ENCODE peak calls at places on chromosomes 11 and 22, in ten cellular contexts. One of them, this sample, is unnamed.

GRCh38 chr22:19819911-19820879 is 34.5 kb downstream of the GNB1L start:
- DNase-seq in BJ: no peak
- DNase-seq in mucosa of descending colon: no peak
- DNase-seq in sigmoid colon: peak
- DNase-seq in MM.1S: no peak
- DNase-seq in left lung: no peak
- DNase-seq in progenitor cell of endocrine pancreas: peak
- DNase-seq in fibroblast of the aortic adventitia: no peak
- DNase-seq in endothelial cell of umbilical vein: no peak
- DNase-seq in tibial nerve: no peak
- DNase-seq in this sample: no peak

GRCh38 chr11:74474316-74474715 is 7.0 kb upstream of the KCNE3 start:
- DNase-seq in BJ: no peak
- DNase-seq in endothelial cell of umbilical vein: no peak
- DNase-seq in mucosa of descending colon: no peak
- DNase-seq in tibial nerve: no peak
- DNase-seq in fibroblast of the aortic adventitia: no peak
- DNase-seq in MM.1S: no peak
- DNase-seq in left lung: no peak
- DNase-seq in sigmoid colon: no peak
- DNase-seq in progenitor cell of endocrine pancreas: no peak
- DNase-seq in this sample: no peak

GRCh38 chr11:132719684-132720083 is 812.6 kb downstream of the OPCML start:
- DNase-seq in MM.1S: peak
- DNase-seq in left lung: no peak
- DNase-seq in BJ: no peak
- DNase-seq in sigmoid colon: no peak
- DNase-seq in fibroblast of the aortic adventitia: no peak
- DNase-seq in mucosa of descending colon: no peak
- DNase-seq in tibial nerve: no peak
- DNase-seq in endothelial cell of umbilical vein: no peak
- DNase-seq in progenitor cell of endocrine pancreas: no peak
- DNase-seq in this sample: no peak

GRCh38 chr11:29685361-29685760 is 331.5 kb downstream of the KCNA4 start:
- DNase-seq in mucosa of descending colon: no peak
- DNase-seq in tibial nerve: no peak
- DNase-seq in BJ: no peak
- DNase-seq in endothelial cell of umbilical vein: no peak
- DNase-seq in MM.1S: no peak
- DNase-seq in progenitor cell of endocrine pancreas: no peak
- DNase-seq in sigmoid colon: no peak
- DNase-seq in fibroblast of the aortic adventitia: no peak
- DNase-seq in left lung: no peak
- DNase-seq in this sample: no peak

GRCh38 chr11:34072041-34072440 is 20.5 kb downstream of the CAPRIN1 start:
- DNase-seq in mucosa of descending colon: no peak
- DNase-seq in sigmoid colon: no peak
- DNase-seq in fibroblast of the aortic adventitia: no peak
- DNase-seq in left lung: no peak
- DNase-seq in endothelial cell of umbilical vein: no peak
- DNase-seq in MM.1S: no peak
- DNase-seq in progenitor cell of endocrine pancreas: no peak
- DNase-seq in BJ: no peak
- DNase-seq in tibial nerve: no peak
- DNase-seq in this sample: no peak

GRCh38 chr11:108592591-108593213 is 866 bp downstream of the EXPH5 start:
- DNase-seq in MM.1S: peak
- DNase-seq in mucosa of descending colon: peak
- DNase-seq in endothelial cell of umbilical vein: no peak
- DNase-seq in tibial nerve: no peak
- DNase-seq in BJ: no peak
- DNase-seq in left lung: peak
- DNase-seq in fibroblast of the aortic adventitia: no peak
- DNase-seq in sigmoid colon: no peak
- DNase-seq in progenitor cell of endocrine pancreas: peak
- DNase-seq in this sample: peak

GRCh38 chr11:64561984-64562722 is 28.9 kb upstream of the SLC22A12 start:
- DNase-seq in mucosa of descending colon: no peak
- DNase-seq in endothelial cell of umbilical vein: no peak
- DNase-seq in MM.1S: no peak
- DNase-seq in sigmoid colon: no peak
- DNase-seq in tibial nerve: no peak
- DNase-seq in left lung: peak
- DNase-seq in BJ: no peak
- DNase-seq in progenitor cell of endocrine pancreas: no peak
- DNase-seq in fibroblast of the aortic adventitia: no peak
- DNase-seq in this sample: no peak

GRCh38 chr11:130523166-130523565 is 74.7 kb downstream of the ADAMTS15 start:
- DNase-seq in endothelial cell of umbilical vein: no peak
- DNase-seq in left lung: no peak
- DNase-seq in BJ: no peak
- DNase-seq in fibroblast of the aortic adventitia: no peak
- DNase-seq in MM.1S: no peak
- DNase-seq in sigmoid colon: no peak
- DNase-seq in mucosa of descending colon: no peak
- DNase-seq in tibial nerve: no peak
- DNase-seq in progenitor cell of endocrine pancreas: no peak
- DNase-seq in this sample: no peak

GRCh38 chr22:48892571-48893287 is 934.9 kb downstream of the BRD1 start:
- DNase-seq in mucosa of descending colon: no peak
- DNase-seq in sigmoid colon: no peak
- DNase-seq in MM.1S: no peak
- DNase-seq in BJ: no peak
- DNase-seq in tibial nerve: no peak
- DNase-seq in left lung: peak
- DNase-seq in progenitor cell of endocrine pancreas: no peak
- DNase-seq in fibroblast of the aortic adventitia: no peak
- DNase-seq in endothelial cell of umbilical vein: no peak
- DNase-seq in this sample: no peak

GRCh38 chr11:47236482-47236881 is 12.1 kb downstream of the ACP2 start:
- DNase-seq in MM.1S: no peak
- DNase-seq in endothelial cell of umbilical vein: peak
- DNase-seq in fibroblast of the aortic adventitia: peak
- DNase-seq in left lung: no peak
- DNase-seq in mucosa of descending colon: no peak
- DNase-seq in progenitor cell of endocrine pancreas: no peak
- DNase-seq in tibial nerve: no peak
- DNase-seq in BJ: no peak
- DNase-seq in sigmoid colon: no peak
- DNase-seq in this sample: no peak

GRCh38 chr11:133814588-133814987 is 30.7 kb downstream of the SPATA19 start:
- DNase-seq in sigmoid colon: no peak
- DNase-seq in BJ: no peak
- DNase-seq in MM.1S: no peak
- DNase-seq in endothelial cell of umbilical vein: no peak
- DNase-seq in left lung: no peak
- DNase-seq in mucosa of descending colon: no peak
- DNase-seq in tibial nerve: no peak
- DNase-seq in fibroblast of the aortic adventitia: no peak
- DNase-seq in progenitor cell of endocrine pancreas: no peak
- DNase-seq in this sample: no peak

GRCh38 chr11:46330154-46330886 is 16.9 kb upstream of the DGKZ start:
- DNase-seq in endothelial cell of umbilical vein: no peak
- DNase-seq in BJ: no peak
- DNase-seq in fibroblast of the aortic adventitia: no peak
- DNase-seq in MM.1S: no peak
- DNase-seq in sigmoid colon: no peak
- DNase-seq in tibial nerve: no peak
- DNase-seq in progenitor cell of endocrine pancreas: no peak
- DNase-seq in left lung: no peak
- DNase-seq in mucosa of descending colon: no peak
- DNase-seq in this sample: peak

GRCh38 chr11:119991669-119992068 is 146.2 kb downstream of the TRIM29 start:
- DNase-seq in tibial nerve: no peak
- DNase-seq in BJ: no peak
- DNase-seq in endothelial cell of umbilical vein: no peak
- DNase-seq in sigmoid colon: no peak
- DNase-seq in MM.1S: no peak
- DNase-seq in left lung: peak
- DNase-seq in mucosa of descending colon: no peak
- DNase-seq in fibroblast of the aortic adventitia: no peak
- DNase-seq in progenitor cell of endocrine pancreas: no peak
- DNase-seq in this sample: peak

GRCh38 chr11:12110714-12111481 is 508 bp downstream of the MICAL2 start:
- DNase-seq in MM.1S: no peak
- DNase-seq in sigmoid colon: peak
- DNase-seq in fibroblast of the aortic adventitia: peak
- DNase-seq in tibial nerve: no peak
- DNase-seq in left lung: peak
- DNase-seq in BJ: no peak
- DNase-seq in mucosa of descending colon: peak
- DNase-seq in progenitor cell of endocrine pancreas: no peak
- DNase-seq in endothelial cell of umbilical vein: no peak
- DNase-seq in this sample: peak

GRCh38 chr11:86197448-86197847 is 47.1 kb upstream of the EED start:
- DNase-seq in mucosa of descending colon: no peak
- DNase-seq in MM.1S: no peak
- DNase-seq in left lung: no peak
- DNase-seq in sigmoid colon: no peak
- DNase-seq in BJ: no peak
- DNase-seq in progenitor cell of endocrine pancreas: no peak
- DNase-seq in tibial nerve: no peak
- DNase-seq in endothelial cell of umbilical vein: no peak
- DNase-seq in fibroblast of the aortic adventitia: peak
- DNase-seq in this sample: no peak

GRCh38 chr11:119471329-119471728 is 48.4 kb upstream of the THY1 start:
- DNase-seq in tibial nerve: no peak
- DNase-seq in progenitor cell of endocrine pancreas: no peak
- DNase-seq in MM.1S: no peak
- DNase-seq in fibroblast of the aortic adventitia: peak
- DNase-seq in endothelial cell of umbilical vein: no peak
- DNase-seq in left lung: no peak
- DNase-seq in BJ: no peak
- DNase-seq in sigmoid colon: no peak
- DNase-seq in mucosa of descending colon: no peak
- DNase-seq in this sample: no peak

GRCh38 chr11:7348432-7349298 is 97.0 kb downstream of the SYT9 start:
- DNase-seq in left lung: no peak
- DNase-seq in progenitor cell of endocrine pancreas: no peak
- DNase-seq in MM.1S: no peak
- DNase-seq in sigmoid colon: no peak
- DNase-seq in endothelial cell of umbilical vein: no peak
- DNase-seq in BJ: peak
- DNase-seq in mucosa of descending colon: no peak
- DNase-seq in fibroblast of the aortic adventitia: no peak
- DNase-seq in tibial nerve: no peak
- DNase-seq in this sample: peak

GRCh38 chr11:12768731-12769673 is 94.8 kb downstream of the TEAD1 start:
- DNase-seq in tibial nerve: no peak
- DNase-seq in left lung: no peak
- DNase-seq in BJ: no peak
- DNase-seq in sigmoid colon: no peak
- DNase-seq in mucosa of descending colon: no peak
- DNase-seq in endothelial cell of umbilical vein: no peak
- DNase-seq in fibroblast of the aortic adventitia: no peak
- DNase-seq in MM.1S: no peak
- DNase-seq in progenitor cell of endocrine pancreas: no peak
- DNase-seq in this sample: no peak

GRCh38 chr11:112697779-112698178 is 263.4 kb upstream of the NCAM1 start:
- DNase-seq in mucosa of descending colon: no peak
- DNase-seq in left lung: no peak
- DNase-seq in MM.1S: no peak
- DNase-seq in sigmoid colon: no peak
- DNase-seq in fibroblast of the aortic adventitia: no peak
- DNase-seq in BJ: no peak
- DNase-seq in tibial nerve: no peak
- DNase-seq in progenitor cell of endocrine pancreas: no peak
- DNase-seq in endothelial cell of umbilical vein: no peak
- DNase-seq in this sample: no peak
- TF ChIP-seq CTCF in mucosa of descending colon: no peak
- TF ChIP-seq CTCF in left lung: no peak
- TF ChIP-seq CTCF in MM.1S: no peak
- TF ChIP-seq CTCF in sigmoid colon: no peak
- TF ChIP-seq CTCF in fibroblast of the aortic adventitia: peak
- TF ChIP-seq CTCF in BJ: peak
- TF ChIP-seq CTCF in tibial nerve: no peak
- TF ChIP-seq CTCF in progenitor cell of endocrine pancreas: no peak
- TF ChIP-seq CTCF in endothelial cell of umbilical vein: no peak
- TF ChIP-seq CTCF in this sample: no peak

GRCh38 chr11:104163100-104164027 is 583 bp downstream of the PDGFD start:
- DNase-seq in MM.1S: no peak
- DNase-seq in left lung: peak
- DNase-seq in tibial nerve: no peak
- DNase-seq in sigmoid colon: no peak
- DNase-seq in BJ: no peak
- DNase-seq in fibroblast of the aortic adventitia: peak
- DNase-seq in endothelial cell of umbilical vein: peak
- DNase-seq in progenitor cell of endocrine pancreas: no peak
- DNase-seq in mucosa of descending colon: peak
- DNase-seq in this sample: peak
- TF ChIP-seq CTCF in MM.1S: no peak
- TF ChIP-seq CTCF in left lung: no peak
- TF ChIP-seq CTCF in tibial nerve: no peak
- TF ChIP-seq CTCF in sigmoid colon: no peak
- TF ChIP-seq CTCF in BJ: peak
- TF ChIP-seq CTCF in fibroblast of the aortic adventitia: peak
- TF ChIP-seq CTCF in endothelial cell of umbilical vein: no peak
- TF ChIP-seq CTCF in progenitor cell of endocrine pancreas: no peak
- TF ChIP-seq CTCF in mucosa of descending colon: no peak
- TF ChIP-seq CTCF in this sample: no peak

DNA sequence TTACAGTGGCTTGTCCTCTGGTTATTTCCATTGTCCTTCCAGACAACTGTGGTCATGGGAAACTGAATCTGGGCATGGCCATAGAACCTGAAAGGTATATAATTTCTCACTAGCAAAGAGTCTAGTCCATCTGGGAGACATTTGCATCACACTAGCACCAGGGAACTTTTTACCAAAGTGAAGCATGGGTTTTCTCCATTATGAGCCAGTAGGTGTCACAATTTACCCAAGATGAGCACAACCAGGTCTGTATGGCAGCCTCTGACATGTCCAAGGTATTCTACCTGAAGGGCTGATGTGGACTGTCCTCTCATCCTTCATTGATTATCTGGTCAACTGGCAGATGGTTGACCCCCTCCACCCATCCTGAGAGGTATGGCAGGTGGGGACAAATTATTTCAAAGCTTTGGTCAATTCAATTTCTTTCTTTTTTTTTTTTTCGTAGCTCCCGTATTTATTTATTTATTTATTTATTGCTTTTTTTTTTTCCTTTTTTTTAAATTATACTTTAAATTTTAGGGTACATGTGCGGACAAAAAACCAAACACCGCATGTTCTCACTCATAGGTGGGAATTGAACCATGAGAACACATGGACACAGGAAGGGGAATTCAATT is 425.9 kb downstream of the TMEM135 start:
- DNase-seq in tibial nerve: no peak
- DNase-seq in BJ: no peak
- DNase-seq in sigmoid colon: no peak
- DNase-seq in left lung: no peak
- DNase-seq in MM.1S: peak
- DNase-seq in mucosa of descending colon: peak
- DNase-seq in endothelial cell of umbilical vein: no peak
- DNase-seq in progenitor cell of endocrine pancreas: no peak
- DNase-seq in fibroblast of the aortic adventitia: no peak
- DNase-seq in this sample: no peak
- TF ChIP-seq CTCF in tibial nerve: no peak
- TF ChIP-seq CTCF in BJ: peak
- TF ChIP-seq CTCF in sigmoid colon: no peak
- TF ChIP-seq CTCF in left lung: no peak
- TF ChIP-seq CTCF in MM.1S: peak
- TF ChIP-seq CTCF in mucosa of descending colon: no peak
- TF ChIP-seq CTCF in endothelial cell of umbilical vein: no peak
- TF ChIP-seq CTCF in progenitor cell of endocrine pancreas: peak
- TF ChIP-seq CTCF in fibroblast of the aortic adventitia: no peak
- TF ChIP-seq CTCF in this sample: peak

GRCh38 chr22:21447694-21448402 is 19.3 kb upstream of the TMEM191C start:
- DNase-seq in BJ: no peak
- DNase-seq in sigmoid colon: peak
- DNase-seq in endothelial cell of umbilical vein: no peak
- DNase-seq in mucosa of descending colon: no peak
- DNase-seq in fibroblast of the aortic adventitia: no peak
- DNase-seq in progenitor cell of endocrine pancreas: no peak
- DNase-seq in left lung: peak
- DNase-seq in tibial nerve: no peak
- DNase-seq in MM.1S: no peak
- DNase-seq in this sample: no peak
- TF ChIP-seq CTCF in BJ: no peak
- TF ChIP-seq CTCF in sigmoid colon: no peak
- TF ChIP-seq CTCF in endothelial cell of umbilical vein: peak
- TF ChIP-seq CTCF in mucosa of descending colon: no peak
- TF ChIP-seq CTCF in fibroblast of the aortic adventitia: no peak
- TF ChIP-seq CTCF in progenitor cell of endocrine pancreas: peak
- TF ChIP-seq CTCF in left lung: no peak
- TF ChIP-seq CTCF in tibial nerve: no peak
- TF ChIP-seq CTCF in MM.1S: peak
- TF ChIP-seq CTCF in this sample: no peak

This sample was measured in nephron progenitor cell.